ENCODE peak calls at places on chromosome 19, in four cellular contexts. One of them, this sample, is unnamed.

GRCh38 chr19:49155830-49156346 is 692 bp upstream of the HRC start:
- DNase-seq in A549: no peak
- DNase-seq in WTC11: no peak
- DNase-seq in HepG2: no peak
- DNase-seq in this sample: peak

GRCh38 chr19:46635920-46636761 is at the start of gene GNG8:
- DNase-seq in A549: no peak
- DNase-seq in WTC11: peak
- DNase-seq in HepG2: no peak
- DNase-seq in this sample: peak

GRCh38 chr19:35717665-35718344 is at the start of gene KMT2B:
- DNase-seq in A549: peak
- DNase-seq in WTC11: peak
- DNase-seq in HepG2: no peak
- DNase-seq in this sample: peak

GRCh38 chr19:13429563-13429962 is 76.7 kb downstream of the CACNA1A start:
- DNase-seq in A549: no peak
- DNase-seq in WTC11: no peak
- DNase-seq in HepG2: no peak
- DNase-seq in this sample: no peak

GRCh38 chr19:12995596-12996541 is 594 bp downstream of the NFIX start:
- DNase-seq in A549: no peak
- DNase-seq in WTC11: no peak
- DNase-seq in HepG2: no peak
- DNase-seq in this sample: peak

GRCh38 chr19:35427187-35427586 is 20.9 kb upstream of the FFAR2 start:
- DNase-seq in A549: no peak
- DNase-seq in WTC11: no peak
- DNase-seq in HepG2: no peak
- DNase-seq in this sample: peak

GRCh38 chr19:45739498-45740439 is 6.5 kb downstream of the MEIOSIN start:
- DNase-seq in A549: peak
- DNase-seq in WTC11: no peak
- DNase-seq in HepG2: peak
- DNase-seq in this sample: peak

GRCh38 chr19:36169084-36169760 is 17.0 kb upstream of the COX7A1 start:
- DNase-seq in A549: no peak
- DNase-seq in WTC11: no peak
- DNase-seq in HepG2: no peak
- DNase-seq in this sample: no peak

GRCh38 chr19:32200312-32201038 is 144.9 kb upstream of the ZNF507 start:
- DNase-seq in A549: no peak
- DNase-seq in WTC11: no peak
- DNase-seq in HepG2: no peak
- DNase-seq in this sample: no peak

GRCh38 chr19:45632468-45633196 is 6.6 kb downstream of the EML2 start:
- DNase-seq in A549: peak
- DNase-seq in WTC11: peak
- DNase-seq in HepG2: no peak
- DNase-seq in this sample: peak

GRCh38 chr19:11982526-11982925 is 17.7 kb downstream of the ZNF763 start:
- DNase-seq in A549: no peak
- DNase-seq in WTC11: no peak
- DNase-seq in HepG2: no peak
- DNase-seq in this sample: no peak
- TF ChIP-seq HMGXB4 in A549: no peak
- TF ChIP-seq HMGXB4 in WTC11: no peak
- TF ChIP-seq HMGXB4 in HepG2: no peak
- TF ChIP-seq HMGXB4 in this sample: no peak

GRCh38 chr19:38831142-38831605 is 420 bp downstream of the ECH1 start:
- DNase-seq in A549: peak
- DNase-seq in WTC11: peak
- DNase-seq in HepG2: peak
- DNase-seq in this sample: peak
- TF ChIP-seq HMGXB4 in A549: no peak
- TF ChIP-seq HMGXB4 in WTC11: no peak
- TF ChIP-seq HMGXB4 in HepG2: peak
- TF ChIP-seq HMGXB4 in this sample: no peak

GRCh38 chr19:3008994-3009393 is 20.1 kb downstream of the TLE2 start:
- DNase-seq in A549: no peak
- DNase-seq in WTC11: no peak
- DNase-seq in HepG2: no peak
- DNase-seq in this sample: no peak
- TF ChIP-seq HMGXB4 in A549: no peak
- TF ChIP-seq HMGXB4 in WTC11: no peak
- TF ChIP-seq HMGXB4 in HepG2: no peak
- TF ChIP-seq HMGXB4 in this sample: no peak

GRCh38 chr19:33905473-33905936 is 108.8 kb downstream of the KCTD15 start:
- DNase-seq in A549: no peak
- DNase-seq in WTC11: peak
- DNase-seq in HepG2: no peak
- DNase-seq in this sample: no peak
- TF ChIP-seq HMGXB4 in A549: no peak
- TF ChIP-seq HMGXB4 in WTC11: no peak
- TF ChIP-seq HMGXB4 in HepG2: no peak
- TF ChIP-seq HMGXB4 in this sample: no peak

GRCh38 chr19:17555929-17556813 is 722 bp downstream of the COLGALT1 start:
- DNase-seq in A549: peak
- DNase-seq in WTC11: peak
- DNase-seq in HepG2: no peak
- DNase-seq in this sample: peak

GRCh38 chr19:17554968-17555479 is 425 bp upstream of the COLGALT1 start:
- DNase-seq in A549: no peak
- DNase-seq in WTC11: no peak
- DNase-seq in HepG2: no peak
- DNase-seq in this sample: no peak

GRCh38 chr19:17555480-17555928 is at the start of gene COLGALT1:
- DNase-seq in A549: peak
- DNase-seq in WTC11: peak
- DNase-seq in HepG2: peak
- DNase-seq in this sample: peak

GRCh38 chr19:17556995-17557394 is 1.5 kb downstream of the COLGALT1 start:
- DNase-seq in A549: no peak
- DNase-seq in WTC11: no peak
- DNase-seq in HepG2: no peak
- DNase-seq in this sample: no peak

GRCh38 chr19:17557461-17557860 is 2.0 kb downstream of the COLGALT1 start:
- DNase-seq in A549: no peak
- DNase-seq in WTC11: no peak
- DNase-seq in HepG2: no peak
- DNase-seq in this sample: no peak
- TF ChIP-seq HMGXB4 in A549: no peak
- TF ChIP-seq HMGXB4 in WTC11: no peak
- TF ChIP-seq HMGXB4 in HepG2: no peak
- TF ChIP-seq HMGXB4 in this sample: no peak

GRCh38 chr19:54896036-54896435 is 9.9 kb upstream of the NCR1 start:
- DNase-seq in A549: no peak
- DNase-seq in WTC11: no peak
- DNase-seq in HepG2: no peak
- DNase-seq in this sample: peak

GRCh38 chr19:54889566-54889965 is 15.5 kb downstream of the FCAR start:
- DNase-seq in A549: no peak
- DNase-seq in WTC11: no peak
- DNase-seq in HepG2: no peak
- DNase-seq in this sample: no peak

DNA sequence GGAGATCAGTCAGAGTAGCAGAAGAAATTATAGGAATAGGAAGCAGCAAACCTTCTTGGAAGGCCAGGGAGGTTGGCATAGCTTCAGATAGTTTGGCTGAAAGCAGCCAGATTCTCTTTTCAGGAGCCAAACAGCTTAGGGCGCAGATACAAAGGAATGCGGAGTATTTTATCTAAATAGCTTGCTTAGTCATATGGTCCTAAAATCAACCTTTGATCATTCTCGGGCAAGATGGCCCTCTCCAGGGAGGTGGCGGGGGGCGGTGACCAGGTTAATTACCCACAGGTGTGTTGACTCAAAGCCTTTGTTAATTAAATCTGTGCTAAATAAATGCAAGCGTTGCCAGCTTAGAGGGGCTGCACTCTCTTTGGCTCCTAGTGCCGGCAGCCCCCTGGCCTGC is 12.5 kb upstream of the NCR1 start:
- DNase-seq in A549: no peak
- DNase-seq in WTC11: peak
- DNase-seq in HepG2: no peak
- DNase-seq in this sample: no peak
- TF ChIP-seq HMGXB4 in A549: no peak
- TF ChIP-seq HMGXB4 in WTC11: no peak
- TF ChIP-seq HMGXB4 in HepG2: no peak
- TF ChIP-seq HMGXB4 in this sample: no peak

This sample was measured in K562.